ENCODE peak calls at places on chromosomes 13 and 19, in four cellular contexts. R is AG08395, B is nephron progenitor cell, S is uterus. O is an unnamed sample.

GRCh38 chr13:112444001-112444311 is 67.8 kb downstream of the SPACA7 start:
- DNase-seq in S (peak; percentile 31), R (peak; percentile 71), B (peak; percentile 90), O (peak; percentile 39)

GRCh38 chr19:23887642-23888041 is 27.0 kb upstream of the ZNF726 start:
- DNase-seq in B (no peak), R (no peak), S (no peak), O (no peak)

GRCh38 chr13:35780613-35781012 is 304.1 kb upstream of the MAB21L1 start:
- DNase-seq in S (no peak), R (no peak), B (no peak), O (no peak)

GRCh38 chr19:35845215-35846037 is 6.9 kb downstream of the NPHS1 start:
- DNase-seq in B (peak; percentile 50), R (peak; percentile 17), S (no peak), O (no peak)

GRCh38 chr19:6530385-6531162 is at the start of gene TNFSF9:
- DNase-seq in B (peak; percentile 97), S (peak; percentile 80), R (peak; percentile 95), O (peak; percentile 85)

GRCh38 chr13:91185294-91185863 is 162.1 kb upstream of the MIR17HG start:
- DNase-seq in B (no peak), S (no peak), R (no peak), O (peak; percentile 49)

GRCh38 chr13:110636053-110636475 is 20.7 kb downstream of the NAXD start:
- DNase-seq in S (no peak), R (no peak), B (no peak), O (no peak)

GRCh38 chr19:52584686-52585085 is 14.6 kb downstream of the ZNF701 start:
- DNase-seq in R (no peak), S (no peak), B (no peak), O (no peak)

GRCh38 chr13:113369189-113369588 is 5.3 kb upstream of the GRTP1 start:
- DNase-seq in B (no peak), R (no peak), S (no peak), O (no peak)